ENCODE peak calls at places on chromosomes 4 and X, in nine cellular contexts. N is upper lobe of left lung, T is sigmoid colon, C is A549, A is stomach, V is transverse colon, J is K562, B is HepG2, E is tibial nerve. L is an unnamed sample.

GRCh38 chr4:122341906-122342305 is 36.9 kb upstream of the ADAD1 start:
- DNase-seq in N (no peak), T (no peak), C (peak), A (no peak), V (no peak), J (no peak), B (no peak), E (no peak), L (no peak)

GRCh38 chr4:7295917-7296660 is 103.8 kb downstream of the SORCS2 start:
- DNase-seq in N (no peak), T (no peak), C (peak), A (no peak), V (peak), J (peak), B (no peak), E (peak), L (peak)

GRCh38 chr4:149836546-149836945 is 20.9 kb upstream of the IQCM start:
- DNase-seq in N (no peak), T (no peak), C (no peak), A (no peak), V (no peak), J (no peak), B (no peak), E (no peak), L (no peak)

GRCh38 chr4:42361475-42361874 is 35.8 kb upstream of the SHISA3 start:
- DNase-seq in N (no peak), T (no peak), C (no peak), A (no peak), V (no peak), J (no peak), B (no peak), E (no peak), L (no peak)

GRCh38 chrX:111114806-111115205 is 18.8 kb downstream of the PAK3 start:
- DNase-seq in N (no peak), T (no peak), C (no peak), A (no peak), V (no peak), J (no peak), B (no peak), E (no peak), L (no peak)

GRCh38 chrX:134821370-134821769 is 163.1 kb upstream of the PLAC1 start:
- DNase-seq in N (no peak), T (no peak), C (no peak), A (no peak), V (no peak), J (no peak), B (no peak), E (no peak), L (no peak)

GRCh38 chr4:61380865-61381264 is 180.7 kb downstream of the ADGRL3 start:
- DNase-seq in N (no peak), T (no peak), C (no peak), A (no peak), V (no peak), J (no peak), B (no peak), E (no peak), L (no peak)

GRCh38 chr4:141802324-141802723 is 165.9 kb downstream of the IL15 start:
- DNase-seq in N (no peak), T (no peak), C (peak), A (no peak), V (no peak), J (no peak), B (no peak), E (no peak), L (no peak)

GRCh38 chr4:154911097-154911496 is 130.0 kb downstream of the RBM46 start:
- DNase-seq in N (no peak), T (no peak), C (peak), A (no peak), V (no peak), J (no peak), B (peak), E (no peak), L (no peak)

GRCh38 chr4:145736241-145736831 is 56.4 kb downstream of the C4orf51 start:
- DNase-seq in N (peak), T (peak), C (peak), A (peak), V (peak), J (no peak), B (no peak), E (peak), L (peak)

GRCh38 chr4:54661686-54662085 is 3.9 kb downstream of the KIT start:
- DNase-seq in N (no peak), T (no peak), C (no peak), A (no peak), V (no peak), J (no peak), B (no peak), E (no peak), L (no peak)

GRCh38 chr4:53778122-53778521 is 186.8 kb upstream of the LNX1 start:
- DNase-seq in N (no peak), T (no peak), C (no peak), A (no peak), V (no peak), J (no peak), B (no peak), E (no peak), L (no peak)

GRCh38 chr4:154487144-154487543 is 4.5 kb downstream of the DCHS2 start:
- DNase-seq in N (no peak), T (no peak), C (no peak), A (no peak), V (no peak), J (no peak), B (no peak), E (no peak), L (no peak)

GRCh38 chr4:173485164-173485563 is 44.9 kb downstream of the HAND2 start:
- DNase-seq in N (no peak), T (no peak), C (no peak), A (no peak), V (no peak), J (no peak), B (no peak), E (no peak), L (no peak)
- TF ChIP-seq EP300 in N (no peak), T (no peak), C (no peak), A (no peak), V (no peak), J (no peak), B (no peak), E (no peak), L (no peak)

DNA sequence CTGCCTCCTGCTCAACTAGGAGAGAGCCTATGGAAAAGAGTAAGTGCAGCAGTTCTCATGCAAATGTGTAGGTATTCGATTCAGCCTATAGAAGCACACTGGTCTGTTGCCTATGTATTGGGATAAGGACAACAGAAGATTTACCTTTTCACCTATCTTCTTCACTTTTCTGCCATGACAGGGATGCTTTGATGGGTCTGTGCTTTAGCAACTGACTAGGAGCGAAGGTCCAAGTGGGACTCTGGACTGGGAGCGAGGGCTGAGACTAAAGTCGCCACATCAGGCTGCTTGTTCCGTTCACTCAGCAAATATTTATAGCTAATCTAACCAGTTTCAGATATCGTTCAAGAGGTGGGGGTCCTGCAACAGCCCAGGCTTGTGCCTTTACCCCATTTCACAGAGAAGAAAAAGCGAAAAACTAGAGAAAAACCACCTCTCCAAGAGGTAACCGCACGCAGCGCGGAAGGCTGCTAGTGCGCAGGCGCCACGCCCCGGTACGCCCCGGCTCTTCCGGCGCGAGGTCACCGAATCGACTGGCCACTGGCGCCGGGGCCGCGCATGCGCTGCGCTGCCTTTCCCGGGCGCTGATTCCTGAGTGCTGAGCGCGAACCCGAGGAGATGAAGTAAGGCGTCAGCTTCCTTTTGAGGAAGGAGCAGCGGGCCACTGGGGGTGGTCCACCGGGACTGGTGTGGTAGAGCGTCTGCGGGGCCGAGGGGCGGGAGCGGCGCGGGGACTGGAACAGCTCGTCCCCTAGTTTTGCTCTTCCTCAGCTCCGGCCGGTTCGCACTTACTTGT is at the start of gene RBMX2:
- DNase-seq in N (peak), T (peak), C (peak), A (peak), V (peak), J (peak), B (peak), E (peak), L (peak)
- TF ChIP-seq POLR2A in N (no peak), T (peak), C (peak), A (no peak), V (peak), J (peak), B (peak), E (peak), L (peak)

DNA sequence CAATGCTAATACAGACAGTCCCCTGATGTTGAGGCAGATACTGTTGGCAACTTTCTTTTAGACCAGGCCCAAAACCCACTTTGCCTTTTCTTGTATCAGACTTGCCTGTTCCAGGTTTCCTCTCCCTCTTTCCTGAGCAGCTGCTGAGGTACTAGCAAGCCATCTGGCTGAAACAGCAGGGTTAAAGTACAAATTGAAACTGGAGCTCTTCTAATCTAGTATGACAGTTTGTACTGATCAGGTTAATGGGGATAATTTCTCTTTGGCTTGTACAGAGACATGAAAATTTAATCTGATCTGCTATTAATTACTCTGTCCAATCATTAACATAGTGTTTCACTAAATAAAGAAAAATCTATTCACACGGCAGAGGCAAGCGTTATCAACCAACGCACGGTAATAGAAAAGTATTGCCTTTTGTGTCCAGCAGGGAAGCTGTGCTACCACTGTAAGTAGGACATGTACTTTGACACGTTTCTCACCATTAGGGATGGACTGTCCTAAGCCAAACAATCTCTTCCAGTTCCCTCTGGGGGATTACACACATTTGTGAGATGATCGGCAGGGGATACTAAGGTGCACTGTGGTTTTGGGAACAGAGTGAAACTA is 71.1 kb downstream of the IGSF1 start:
- DNase-seq in N (no peak), T (no peak), C (no peak), A (no peak), V (no peak), J (no peak), B (peak), E (no peak), L (no peak)
- TF ChIP-seq CTCF in N (no peak), T (no peak), C (no peak), A (no peak), V (no peak), J (peak), B (peak), E (no peak), L (no peak)

DNA sequence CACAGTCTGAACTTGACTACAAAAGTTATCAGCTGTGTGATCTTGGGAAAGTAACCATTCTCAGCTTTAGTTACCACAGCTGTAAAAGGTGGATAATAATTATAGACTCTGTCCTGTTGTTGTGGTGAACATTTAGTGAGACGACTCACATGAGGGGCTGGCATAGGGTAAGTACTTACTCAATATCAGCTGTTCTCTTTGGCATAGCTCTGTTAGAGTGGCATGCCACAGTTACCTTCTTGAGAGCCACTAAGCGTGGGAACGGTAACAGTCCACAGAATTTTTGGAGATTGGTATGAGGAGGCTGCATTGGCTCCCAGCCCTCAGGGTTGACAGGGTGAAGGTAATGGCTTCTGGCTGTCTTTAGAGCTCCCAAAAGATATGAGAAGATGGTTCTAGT is 13.2 kb upstream of the HAND2 start:
- DNase-seq in N (no peak), T (no peak), C (no peak), A (no peak), V (no peak), J (no peak), B (no peak), E (no peak), L (no peak)
- TF ChIP-seq EP300 in N (no peak), T (no peak), C (no peak), A (no peak), V (no peak), J (no peak), B (no peak), E (no peak), L (no peak)

GRCh38 chr4:79780129-79780528 is 292.9 kb downstream of the ANTXR2 start:
- DNase-seq in N (no peak), T (no peak), C (no peak), A (no peak), V (no peak), J (no peak), B (no peak), E (no peak), L (no peak)
- TF ChIP-seq POLR2A in N (no peak), T (no peak), C (no peak), A (no peak), V (no peak), J (no peak), B (no peak), E (no peak), L (no peak)

GRCh38 chr4:73142995-73143547 is 73.6 kb upstream of the COX18 start:
- DNase-seq in N (no peak), T (no peak), C (no peak), A (no peak), V (no peak), J (no peak), B (no peak), E (no peak), L (no peak)
- TF ChIP-seq CTCF in N (no peak), T (no peak), C (peak), A (no peak), V (no peak), J (no peak), B (no peak), E (no peak), L (no peak)

GRCh38 chr4:70993181-70994068 is at the start of gene DCK:
- DNase-seq in N (peak), T (peak), C (peak), A (peak), V (peak), J (peak), B (peak), E (peak), L (peak)

GRCh38 chr4:70994387-70995099 is 1.1 kb downstream of the DCK start:
- DNase-seq in N (no peak), T (no peak), C (no peak), A (no peak), V (no peak), J (no peak), B (no peak), E (no peak), L (no peak)

GRCh38 chr4:70996014-70996353 is 2.5 kb downstream of the DCK start:
- DNase-seq in N (no peak), T (no peak), C (no peak), A (no peak), V (no peak), J (no peak), B (no peak), E (no peak), L (no peak)

GRCh38 chr4:70992354-70992753 is 1.1 kb upstream of the DCK start:
- DNase-seq in N (peak), T (no peak), C (peak), A (no peak), V (peak), J (no peak), B (no peak), E (no peak), L (no peak)

DNA sequence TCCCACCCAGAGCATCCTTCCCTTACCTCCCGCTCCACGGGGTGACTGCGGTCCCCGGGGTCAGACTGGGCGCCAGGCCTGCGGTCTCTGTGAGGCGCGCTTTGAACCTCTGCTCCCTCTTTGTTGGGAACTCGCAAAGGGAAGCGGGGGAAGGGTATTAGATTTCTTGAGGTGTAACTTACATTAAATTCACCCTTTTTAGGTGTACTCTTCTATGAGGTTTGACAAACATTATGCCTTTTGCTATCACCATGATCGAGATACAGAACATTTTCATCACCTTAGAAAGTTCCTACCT is 569 bp downstream of the DCK start:
- DNase-seq in N (peak), T (no peak), C (no peak), A (no peak), V (no peak), J (peak), B (peak), E (no peak), L (no peak)
- TF ChIP-seq EP300 in N (no peak), T (no peak), C (no peak), A (no peak), V (no peak), J (no peak), B (no peak), E (no peak), L (no peak)

GRCh38 chr4:173371292-173372192 is 788 bp downstream of the SAP30 start:
- DNase-seq in N (peak), T (peak), C (peak), A (peak), V (peak), J (peak), B (peak), E (peak), L (peak)
- TF ChIP-seq POLR2A in N (peak), T (peak), C (no peak), A (no peak), V (peak), J (no peak), B (no peak), E (no peak), L (no peak)

L was measured in ovary.